ENCODE peak calls at places on chromosomes 2 and 18, in four cellular contexts. G is aorta, U is mucosa of descending colon, Q is fibroblast of the aortic adventitia. R is an unnamed sample.

GRCh38 chr18:1914489-1914888 is 656.8 kb downstream of the METTL4 start:
- DNase-seq in G (no peak), Q (peak; percentile 18), U (no peak), R (peak; percentile 15)

GRCh38 chr2:147288131-147288530 is 556.7 kb upstream of the ACVR2A start:
- DNase-seq in Q (no peak), U (no peak), G (no peak), R (no peak)

GRCh38 chr2:173419506-173419905 is 64.8 kb downstream of the CDCA7 start:
- DNase-seq in U (no peak), Q (no peak), G (no peak), R (no peak)

GRCh38 chr2:234980476-234981187 is 28.8 kb downstream of the SH3BP4 start:
- DNase-seq in Q (no peak), U (peak; percentile 54), G (no peak), R (peak; percentile 72)

GRCh38 chr18:39845086-39845485 is 2109.9 kb upstream of the PIK3C3 start:
- DNase-seq in Q (no peak), U (no peak), G (no peak), R (peak; percentile 19)

GRCh38 chr18:65227970-65228369 is 522.8 kb upstream of the CDH7 start:
- DNase-seq in Q (no peak), U (no peak), G (no peak), R (no peak)

GRCh38 chr18:42412896-42413295 is 457.9 kb downstream of the PIK3C3 start:
- DNase-seq in Q (peak; percentile 51), U (no peak), G (no peak), R (peak; percentile 19)

GRCh38 chr18:57353940-57354461 is 1.6 kb downstream of the ST8SIA3 start:
- DNase-seq in G (no peak), Q (peak; percentile 29), U (peak; percentile 46), R (peak; percentile 22)

GRCh38 chr2:8452296-8452695 is 229.6 kb upstream of the ID2 start:
- DNase-seq in G (no peak), Q (no peak), U (no peak), R (no peak)

R was measured in astrocyte of the spinal cord.